ENCODE peak calls at places on chromosomes 13 and 19, in five cellular contexts. One of them, this sample, is unnamed.

GRCh38 chr19:51091895-51092873 is 9.5 kb upstream of the KLK14 start:
- DNase-seq in psoas muscle: no peak
- DNase-seq in endodermal cell: no peak
- DNase-seq in OCI-LY7: no peak
- DNase-seq in astrocyte of the spinal cord: no peak
- DNase-seq in this sample: no peak

GRCh38 chr13:29106651-29107050 is 286.5 kb downstream of the MTUS2 start:
- DNase-seq in psoas muscle: no peak
- DNase-seq in endodermal cell: no peak
- DNase-seq in OCI-LY7: no peak
- DNase-seq in astrocyte of the spinal cord: no peak
- DNase-seq in this sample: no peak

GRCh38 chr19:7769171-7769570 is 6.1 kb downstream of the CLEC4M start:
- DNase-seq in psoas muscle: no peak
- DNase-seq in endodermal cell: peak; percentile 17
- DNase-seq in OCI-LY7: no peak
- DNase-seq in astrocyte of the spinal cord: no peak
- DNase-seq in this sample: no peak

GRCh38 chr19:46493236-46494114 is 2.2 kb downstream of the PNMA8B start:
- DNase-seq in psoas muscle: peak; percentile 55
- DNase-seq in endodermal cell: peak; percentile 82
- DNase-seq in OCI-LY7: peak; percentile 65
- DNase-seq in astrocyte of the spinal cord: no peak
- DNase-seq in this sample: no peak

GRCh38 chr19:33612928-33613327 is 8.8 kb upstream of the CHST8 start:
- DNase-seq in psoas muscle: no peak
- DNase-seq in endodermal cell: no peak
- DNase-seq in OCI-LY7: no peak
- DNase-seq in astrocyte of the spinal cord: no peak
- DNase-seq in this sample: no peak

GRCh38 chr19:52115526-52116053 is 20.0 kb upstream of the ZNF841 start:
- DNase-seq in psoas muscle: no peak
- DNase-seq in endodermal cell: no peak
- DNase-seq in OCI-LY7: no peak
- DNase-seq in astrocyte of the spinal cord: no peak
- DNase-seq in this sample: no peak

GRCh38 chr19:36528921-36529518 is 949 bp upstream of the ZNF260 start:
- DNase-seq in psoas muscle: no peak
- DNase-seq in endodermal cell: peak; percentile 66
- DNase-seq in OCI-LY7: peak; percentile 39
- DNase-seq in astrocyte of the spinal cord: no peak
- DNase-seq in this sample: no peak

GRCh38 chr13:31946091-31946770 is 85.3 kb upstream of the FRY start:
- DNase-seq in psoas muscle: no peak
- DNase-seq in endodermal cell: no peak
- DNase-seq in OCI-LY7: no peak
- DNase-seq in astrocyte of the spinal cord: no peak
- DNase-seq in this sample: no peak

GRCh38 chr13:48559638-48560320 is 26.9 kb upstream of the RCBTB2 start:
- DNase-seq in psoas muscle: no peak
- DNase-seq in endodermal cell: no peak
- DNase-seq in OCI-LY7: no peak
- DNase-seq in astrocyte of the spinal cord: peak; percentile 29
- DNase-seq in this sample: peak; percentile 87

GRCh38 chr13:23572836-23573235 is 2.6 kb downstream of the TNFRSF19 start:
- DNase-seq in psoas muscle: no peak
- DNase-seq in endodermal cell: no peak
- DNase-seq in OCI-LY7: no peak
- DNase-seq in astrocyte of the spinal cord: no peak
- DNase-seq in this sample: no peak

GRCh38 chr13:93201992-93202558 is 24.5 kb upstream of the GPC6 start:
- DNase-seq in psoas muscle: no peak
- DNase-seq in endodermal cell: no peak
- DNase-seq in OCI-LY7: no peak
- DNase-seq in astrocyte of the spinal cord: no peak
- DNase-seq in this sample: no peak

GRCh38 chr13:88107486-88108044 is 436.4 kb downstream of the SLITRK5 start:
- DNase-seq in psoas muscle: no peak
- DNase-seq in endodermal cell: no peak
- DNase-seq in OCI-LY7: no peak
- DNase-seq in astrocyte of the spinal cord: peak; percentile 20
- DNase-seq in this sample: no peak

GRCh38 chr19:17794731-17795494 is at the start of gene B3GNT3:
- DNase-seq in psoas muscle: peak; percentile 24
- DNase-seq in endodermal cell: peak; percentile 90
- DNase-seq in OCI-LY7: no peak
- DNase-seq in astrocyte of the spinal cord: no peak
- DNase-seq in this sample: peak; percentile 70

GRCh38 chr19:38206928-38207327 is 17.1 kb downstream of the DPF1 start:
- DNase-seq in psoas muscle: no peak
- DNase-seq in endodermal cell: no peak
- DNase-seq in OCI-LY7: no peak
- DNase-seq in astrocyte of the spinal cord: no peak
- DNase-seq in this sample: no peak

GRCh38 chr19:17153996-17154395 is 61.2 kb upstream of the USE1 start:
- DNase-seq in psoas muscle: no peak
- DNase-seq in endodermal cell: no peak
- DNase-seq in OCI-LY7: no peak
- DNase-seq in astrocyte of the spinal cord: no peak
- DNase-seq in this sample: no peak

GRCh38 chr19:2476451-2477140 is 669 bp downstream of the GADD45B start:
- DNase-seq in psoas muscle: peak; percentile 61
- DNase-seq in endodermal cell: peak; percentile 83
- DNase-seq in OCI-LY7: peak; percentile 59
- DNase-seq in astrocyte of the spinal cord: peak; percentile 89
- DNase-seq in this sample: peak; percentile 44

GRCh38 chr13:44259045-44260042 is 114.3 kb upstream of the SERP2 start:
- DNase-seq in psoas muscle: peak; percentile 41
- DNase-seq in endodermal cell: no peak
- DNase-seq in OCI-LY7: peak; percentile 67
- DNase-seq in astrocyte of the spinal cord: peak; percentile 66
- DNase-seq in this sample: peak; percentile 42

GRCh38 chr19:4914736-4915501 is 5.6 kb downstream of the UHRF1 start:
- DNase-seq in psoas muscle: no peak
- DNase-seq in endodermal cell: no peak
- DNase-seq in OCI-LY7: no peak
- DNase-seq in astrocyte of the spinal cord: peak; percentile 84
- DNase-seq in this sample: peak; percentile 94

GRCh38 chr13:60114499-60115028 is 49.2 kb downstream of the DIAPH3 start:
- DNase-seq in psoas muscle: no peak
- DNase-seq in endodermal cell: no peak
- DNase-seq in OCI-LY7: no peak
- DNase-seq in astrocyte of the spinal cord: no peak
- DNase-seq in this sample: no peak

GRCh38 chr13:40787062-40787461 is 2.3 kb upstream of the SLC25A15 start:
- DNase-seq in psoas muscle: no peak
- DNase-seq in endodermal cell: no peak
- DNase-seq in OCI-LY7: no peak
- DNase-seq in astrocyte of the spinal cord: peak; percentile 29
- DNase-seq in this sample: no peak

GRCh38 chr13:99971576-99972189 is at the start of gene ZIC5:
- DNase-seq in psoas muscle: no peak
- DNase-seq in endodermal cell: peak; percentile 95
- DNase-seq in OCI-LY7: no peak
- DNase-seq in astrocyte of the spinal cord: peak; percentile 83
- DNase-seq in this sample: no peak

GRCh38 chr19:47765522-47766358 is 12.8 kb upstream of the SELENOW start:
- DNase-seq in psoas muscle: peak; percentile 77
- DNase-seq in endodermal cell: peak; percentile 95
- DNase-seq in OCI-LY7: peak; percentile 70
- DNase-seq in astrocyte of the spinal cord: no peak
- DNase-seq in this sample: peak; percentile 68

GRCh38 chr13:30808600-30808999 is 73.3 kb downstream of the ALOX5AP start:
- DNase-seq in psoas muscle: no peak
- DNase-seq in endodermal cell: no peak
- DNase-seq in OCI-LY7: no peak
- DNase-seq in astrocyte of the spinal cord: no peak
- DNase-seq in this sample: peak; percentile 41

GRCh38 chr13:27338816-27339215 is 68.2 kb downstream of the RASL11A start:
- DNase-seq in psoas muscle: no peak
- DNase-seq in endodermal cell: peak; percentile 81
- DNase-seq in OCI-LY7: peak; percentile 79
- DNase-seq in astrocyte of the spinal cord: no peak
- DNase-seq in this sample: no peak

GRCh38 chr19:16066611-16067104 is 9.6 kb upstream of the TPM4 start:
- DNase-seq in psoas muscle: no peak
- DNase-seq in endodermal cell: no peak
- DNase-seq in OCI-LY7: peak; percentile 72
- DNase-seq in astrocyte of the spinal cord: no peak
- DNase-seq in this sample: peak; percentile 59

GRCh38 chr13:26658972-26659371 is 101.5 kb downstream of the WASF3 start:
- DNase-seq in psoas muscle: no peak
- DNase-seq in endodermal cell: no peak
- DNase-seq in OCI-LY7: no peak
- DNase-seq in astrocyte of the spinal cord: no peak
- DNase-seq in this sample: no peak

GRCh38 chr13:106529415-106530208 is 5.8 kb downstream of the EFNB2 start:
- DNase-seq in psoas muscle: no peak
- DNase-seq in endodermal cell: no peak
- DNase-seq in OCI-LY7: no peak
- DNase-seq in astrocyte of the spinal cord: no peak
- DNase-seq in this sample: no peak
- H3K4me3 ChIP-seq in psoas muscle: peak overlapping the region; percentile 14
- H3K4me3 ChIP-seq in endodermal cell: peak overlapping the region; percentile 0
- H3K4me3 ChIP-seq in OCI-LY7: no peak overlapping the region
- H3K4me3 ChIP-seq in astrocyte of the spinal cord: no peak overlapping the region
- H3K4me3 ChIP-seq in this sample: peak overlapping the region; percentile 92

GRCh38 chr13:113460064-113460555 is 6.8 kb upstream of the ADPRHL1 start:
- DNase-seq in psoas muscle: no peak
- DNase-seq in endodermal cell: no peak
- DNase-seq in OCI-LY7: no peak
- DNase-seq in astrocyte of the spinal cord: no peak
- DNase-seq in this sample: no peak

GRCh38 chr13:113457510-113457909 is 4.2 kb upstream of the ADPRHL1 start:
- DNase-seq in psoas muscle: no peak
- DNase-seq in endodermal cell: no peak
- DNase-seq in OCI-LY7: no peak
- DNase-seq in astrocyte of the spinal cord: no peak
- DNase-seq in this sample: no peak

GRCh38 chr13:113460599-113460998 is 7.3 kb upstream of the ADPRHL1 start:
- DNase-seq in psoas muscle: no peak
- DNase-seq in endodermal cell: no peak
- DNase-seq in OCI-LY7: no peak
- DNase-seq in astrocyte of the spinal cord: no peak
- DNase-seq in this sample: peak; percentile 29

GRCh38 chr13:113456116-113456702 is 2.9 kb upstream of the ADPRHL1 start:
- DNase-seq in psoas muscle: no peak
- DNase-seq in endodermal cell: no peak
- DNase-seq in OCI-LY7: no peak
- DNase-seq in astrocyte of the spinal cord: no peak
- DNase-seq in this sample: no peak

DNA sequence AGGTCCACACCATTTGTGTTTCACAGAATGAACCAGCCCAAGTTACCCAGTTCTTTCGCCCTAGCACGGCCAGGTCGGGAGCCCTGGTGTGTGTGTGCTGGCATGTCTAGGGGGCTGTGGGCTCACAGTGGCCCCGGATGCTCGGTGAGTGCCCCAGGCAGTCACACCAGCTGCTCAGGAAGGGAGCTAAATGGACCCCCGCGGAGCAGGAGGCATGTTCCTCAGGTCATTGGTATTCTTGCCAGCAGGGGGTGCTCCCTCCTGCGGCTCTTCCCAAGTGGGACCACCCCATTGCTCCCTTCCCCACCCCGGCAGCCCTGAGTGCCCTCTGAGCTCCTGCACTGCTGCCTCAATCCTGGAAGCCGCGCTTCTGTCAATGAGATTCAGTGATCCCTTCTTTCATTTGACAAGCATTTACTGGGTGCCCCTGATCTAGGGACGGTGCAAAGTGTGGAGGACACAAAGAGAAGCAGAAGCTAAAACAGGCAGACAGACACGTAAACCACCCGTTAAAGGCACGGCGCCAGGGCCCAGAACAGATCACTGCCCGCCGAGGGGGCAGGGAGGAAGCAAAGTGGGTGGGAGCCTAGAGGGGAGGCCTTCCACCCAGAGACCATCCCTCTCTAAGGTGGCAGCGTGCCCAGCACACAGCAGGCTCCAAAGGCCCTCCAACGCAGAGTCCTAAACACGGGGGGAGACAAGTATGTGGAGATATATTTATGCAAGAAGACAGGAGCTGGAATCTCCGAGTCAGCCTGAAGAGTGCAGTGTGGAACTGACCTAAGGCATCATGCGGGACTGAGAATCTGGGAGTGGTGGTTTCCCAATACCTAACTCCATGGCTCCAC is 5.2 kb upstream of the ADPRHL1 start:
- DNase-seq in psoas muscle: no peak
- DNase-seq in endodermal cell: peak; percentile 74
- DNase-seq in OCI-LY7: no peak
- DNase-seq in astrocyte of the spinal cord: peak; percentile 63
- DNase-seq in this sample: no peak
- TF ChIP-seq CTCF in psoas muscle: peak; percentile 32
- TF ChIP-seq CTCF in endodermal cell: peak; percentile 57
- TF ChIP-seq CTCF in OCI-LY7: peak; percentile 47
- TF ChIP-seq CTCF in astrocyte of the spinal cord: peak; percentile 49
- TF ChIP-seq CTCF in this sample: peak; percentile 27

DNA sequence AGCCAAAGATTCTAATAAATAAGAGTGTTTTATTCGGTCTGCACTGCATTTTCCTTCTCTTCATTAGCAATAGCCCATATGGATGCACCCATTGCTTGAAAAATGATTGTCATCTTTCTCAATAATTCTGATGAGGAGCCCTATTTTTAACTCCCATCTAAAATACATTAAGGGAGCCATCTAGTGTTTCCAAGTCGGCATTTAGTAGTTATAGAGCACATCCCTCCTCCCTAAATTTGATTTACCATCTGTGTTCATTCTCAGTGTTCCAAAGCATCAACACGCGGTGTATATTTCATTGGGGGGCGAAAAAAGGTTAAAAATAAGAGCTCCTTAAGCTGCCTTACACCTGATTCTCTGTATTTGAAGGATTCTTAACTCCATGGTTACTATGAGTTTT is 119.2 kb upstream of the IPO5 start:
- DNase-seq in psoas muscle: no peak
- DNase-seq in endodermal cell: no peak
- DNase-seq in OCI-LY7: no peak
- DNase-seq in astrocyte of the spinal cord: no peak
- DNase-seq in this sample: no peak
- H3K4me3 ChIP-seq in psoas muscle: no peak overlapping the region
- H3K4me3 ChIP-seq in endodermal cell: no peak overlapping the region
- H3K4me3 ChIP-seq in OCI-LY7: no peak overlapping the region
- H3K4me3 ChIP-seq in astrocyte of the spinal cord: no peak overlapping the region
- H3K4me3 ChIP-seq in this sample: no peak overlapping the region

DNA sequence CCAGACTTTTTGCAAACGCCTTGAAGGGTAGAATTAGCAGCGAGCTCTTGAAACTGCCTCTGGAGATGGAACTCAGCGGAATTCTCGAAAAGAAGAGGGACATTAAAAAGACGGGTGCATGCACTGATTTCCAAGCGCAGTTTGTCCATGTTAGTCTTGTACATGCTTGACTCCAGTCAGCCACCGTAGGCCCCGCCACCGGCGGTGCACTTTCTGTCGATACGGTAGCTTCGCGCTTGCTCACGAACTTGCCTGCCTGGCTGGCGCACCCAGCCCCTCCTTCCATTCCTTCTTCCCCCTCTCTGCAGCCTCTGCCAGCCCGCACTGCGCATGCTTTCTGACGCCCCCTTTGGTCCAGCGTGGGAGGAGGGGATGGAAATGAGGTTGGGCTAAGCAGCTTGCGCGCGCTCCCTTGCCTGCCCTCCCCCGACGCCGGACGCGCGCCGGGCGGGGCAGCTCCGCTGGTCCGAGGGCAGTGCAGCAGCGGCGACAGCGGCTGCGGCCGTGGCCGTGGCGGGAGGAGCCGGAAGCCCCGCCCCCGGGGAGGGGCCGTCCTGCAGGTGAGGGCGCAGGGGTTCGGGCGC is at the start of gene ZNF575:
- DNase-seq in psoas muscle: peak; percentile 86
- DNase-seq in endodermal cell: peak; percentile 97
- DNase-seq in OCI-LY7: peak; percentile 75
- DNase-seq in astrocyte of the spinal cord: peak; percentile 96
- DNase-seq in this sample: peak; percentile 91
- TF ChIP-seq CTCF in psoas muscle: no peak
- TF ChIP-seq CTCF in endodermal cell: peak; percentile 9
- TF ChIP-seq CTCF in OCI-LY7: no peak
- TF ChIP-seq CTCF in astrocyte of the spinal cord: no peak
- TF ChIP-seq CTCF in this sample: no peak

This sample was measured in epithelial cell of esophagus.